ENCODE peak calls at places on chromosomes 5 and 9, in four cellular contexts. B is ACHN, L is iPS-NIHi11, P is NCI-H1930. J is an unnamed sample.

GRCh38 chr9:113963914-113964739 is 88.0 kb downstream of the ZNF618 start:
- DNase-seq in B (no peak), L (no peak), P (no peak), J (no peak)

GRCh38 chr5:117881426-117882230 is 1106.7 kb downstream of the DTWD2 start:
- DNase-seq in B (no peak), L (no peak), P (no peak), J (no peak)

GRCh38 chr5:59693492-59693891 is 200.0 kb downstream of the PDE4D start:
- DNase-seq in B (no peak), L (no peak), P (no peak), J (no peak)

GRCh38 chr9:113274474-113275146 is 762 bp downstream of the CDC26 start:
- DNase-seq in B (peak), L (peak), P (peak), J (peak)

GRCh38 chr9:132609829-132610228 is 27.4 kb downstream of the BARHL1 start:
- DNase-seq in B (no peak), L (no peak), P (no peak), J (no peak)

GRCh38 chr5:14081791-14082190 is 61.4 kb upstream of the TRIO start:
- DNase-seq in B (no peak), L (no peak), P (no peak), J (no peak)

GRCh38 chr9:98255064-98255577 is 328 bp downstream of the TBC1D2 start:
- DNase-seq in B (peak), L (no peak), P (no peak), J (no peak)

GRCh38 chr5:173689171-173689676 is 72.8 kb upstream of the BOD1 start:
- DNase-seq in B (peak), L (no peak), P (no peak), J (no peak)

GRCh38 chr9:114283551-114284111 is 39.3 kb upstream of the ORM1 start:
- DNase-seq in B (no peak), L (no peak), P (no peak), J (no peak)

GRCh38 chr9:115208503-115208902 is 90.5 kb upstream of the TNC start:
- DNase-seq in B (no peak), L (no peak), P (no peak), J (no peak)

GRCh38 chr9:26746357-26747072 is 146.1 kb downstream of the CAAP1 start:
- DNase-seq in B (peak), L (peak), P (no peak), J (no peak)

GRCh38 chr9:89808076-89808701 is 203.4 kb downstream of the GADD45G start:
- DNase-seq in B (no peak), L (peak), P (no peak), J (peak)

GRCh38 chr5:80076131-80077101 is 41.3 kb downstream of the THBS4 start:
- DNase-seq in B (no peak), L (no peak), P (no peak), J (no peak)